ENCODE peak calls at places on chromosome 13, in seven cellular contexts. C is NCI-H1105; R is activated T-cell treated with anti-CD3 and anti-CD28 coated beads, Interleukin-2, amount 50 U/mL, for 72 hours; W is fibroblast of the conjunctiva; Y is iris pigment epithelial cell; F is stimulated activated CD8-positive, alpha-beta memory T cell treated with anti-CD3 and anti-CD28 coated beads, Interleukin-7, amount 100 ng/mL, for 4 hours; L is activated T-helper 2 cell treated with anti-CD3 and anti-CD28 coated beads, Interferon-gamma antibody, Interleukin-2, Interleukin-4, amounts not matched to agents 10 μg/mL and 5 μg/mL and 100 μg/mL, durations not matched to agents 14 hours and 24 hours and 36 hours. U is an unnamed sample.

GRCh38 chr13:50893211-50893852 is 16.3 kb upstream of the RNASEH2B start:
- DNase-seq in C (no peak), R (peak), W (no peak), Y (peak), F (no peak), L (no peak), U (no peak)

GRCh38 chr13:100315522-100315921 is 226.6 kb downstream of the PCCA start:
- DNase-seq in C (no peak), R (no peak), W (no peak), Y (no peak), F (no peak), L (no peak), U (no peak)

GRCh38 chr13:44759222-44759721 is 183.1 kb upstream of the TSC22D1 start:
- DNase-seq in C (peak), R (no peak), W (no peak), Y (no peak), F (no peak), L (no peak), U (peak)

GRCh38 chr13:107421028-107421427 is 794.3 kb downstream of the LIG4 start:
- DNase-seq in C (no peak), R (no peak), W (no peak), Y (peak), F (no peak), L (no peak), U (no peak)

GRCh38 chr13:42681394-42681793 is 100.0 kb upstream of the FAM216B start:
- DNase-seq in C (no peak), R (no peak), W (no peak), Y (no peak), F (no peak), L (no peak), U (no peak)

GRCh38 chr13:75904012-75904411 is 267.9 kb downstream of the LMO7 start:
- DNase-seq in C (no peak), R (no peak), W (no peak), Y (no peak), F (no peak), L (no peak), U (no peak)

GRCh38 chr13:65606622-65607021 is 1623.5 kb downstream of the PCDH9 start:
- DNase-seq in C (no peak), R (no peak), W (peak), Y (peak), F (no peak), L (no peak), U (no peak)

GRCh38 chr13:67341406-67341805 is 111.3 kb upstream of the PCDH9 start:
- DNase-seq in C (no peak), R (no peak), W (no peak), Y (peak), F (no peak), L (no peak), U (no peak)

GRCh38 chr13:33322474-33322827 is 36.9 kb upstream of the STARD13 start:
- DNase-seq in C (no peak), R (no peak), W (peak), Y (peak), F (no peak), L (no peak), U (no peak)

GRCh38 chr13:30142502-30143211 is 164.7 kb downstream of the KATNAL1 start:
- DNase-seq in C (no peak), R (peak), W (peak), Y (peak), F (no peak), L (no peak), U (no peak)

GRCh38 chr13:66951426-66951825 is 278.7 kb downstream of the PCDH9 start:
- DNase-seq in C (no peak), R (no peak), W (no peak), Y (no peak), F (no peak), L (no peak), U (no peak)

GRCh38 chr13:111407381-111408131 is 87.1 kb downstream of the TEX29 start:
- DNase-seq in C (no peak), R (no peak), W (no peak), Y (no peak), F (no peak), L (no peak), U (no peak)

GRCh38 chr13:65783383-65783782 is 1446.8 kb downstream of the PCDH9 start:
- DNase-seq in C (no peak), R (no peak), W (no peak), Y (no peak), F (no peak), L (no peak), U (no peak)

GRCh38 chr13:61797397-61797796 is 381.7 kb upstream of the PCDH20 start:
- DNase-seq in C (no peak), R (no peak), W (no peak), Y (no peak), F (no peak), L (no peak), U (no peak)

GRCh38 chr13:103952183-103952582 is 886.0 kb upstream of the SLC10A2 start:
- DNase-seq in C (no peak), R (no peak), W (no peak), Y (no peak), F (no peak), L (no peak), U (no peak)

GRCh38 chr13:20901668-20902437 is 693 bp downstream of the XPO4 start:
- DNase-seq in C (peak), R (peak), W (no peak), Y (peak), F (no peak), L (peak), U (no peak)

GRCh38 chr13:95185851-95186250 is 115.4 kb downstream of the ABCC4 start:
- DNase-seq in C (no peak), R (peak), W (no peak), Y (no peak), F (peak), L (peak), U (no peak)

GRCh38 chr13:36341718-36342117 is 4.5 kb downstream of the SPART start:
- DNase-seq in C (no peak), R (no peak), W (no peak), Y (peak), F (no peak), L (no peak), U (no peak)

GRCh38 chr13:50080158-50080855 is 65.1 kb downstream of the KCNRG start:
- DNase-seq in C (no peak), R (peak), W (no peak), Y (peak), F (no peak), L (peak), U (peak)

GRCh38 chr13:100497394-100497793 is 91.2 kb downstream of the GGACT start:
- DNase-seq in C (no peak), R (no peak), W (peak), Y (peak), F (no peak), L (no peak), U (no peak)

GRCh38 chr13:91111476-91112190 is 235.9 kb upstream of the MIR17HG start:
- DNase-seq in C (no peak), R (no peak), W (no peak), Y (no peak), F (no peak), L (no peak), U (no peak)

GRCh38 chr13:43389573-43389972 is 366.2 kb downstream of the DNAJC15 start:
- DNase-seq in C (no peak), R (no peak), W (peak), Y (peak), F (no peak), L (no peak), U (no peak)

GRCh38 chr13:113886561-113887112 is 22.8 kb upstream of the GAS6 start:
- DNase-seq in C (no peak), R (no peak), W (no peak), Y (no peak), F (no peak), L (no peak), U (no peak)

GRCh38 chr13:26699197-26699490 is 61.4 kb downstream of the GPR12 start:
- DNase-seq in C (no peak), R (no peak), W (no peak), Y (no peak), F (no peak), L (no peak), U (no peak)

GRCh38 chr13:112859817-112860190 is 109.2 kb upstream of the MCF2L start:
- DNase-seq in C (no peak), R (no peak), W (peak), Y (peak), F (no peak), L (no peak), U (no peak)

GRCh38 chr13:23372264-23372905 is 61.1 kb downstream of the SACS start:
- DNase-seq in C (no peak), R (no peak), W (no peak), Y (peak), F (no peak), L (no peak), U (no peak)

GRCh38 chr13:27654059-27654458 is 32.4 kb downstream of the POLR1D start:
- DNase-seq in C (no peak), R (no peak), W (no peak), Y (no peak), F (no peak), L (no peak), U (no peak)

GRCh38 chr13:25192489-25192888 is 20.4 kb upstream of the AMER2 start:
- DNase-seq in C (no peak), R (no peak), W (no peak), Y (no peak), F (no peak), L (no peak), U (no peak)

GRCh38 chr13:46622918-46623256 is 69.9 kb downstream of the LRCH1 start:
- DNase-seq in C (peak), R (no peak), W (peak), Y (peak), F (no peak), L (no peak), U (peak)

GRCh38 chr13:108437496-108437895 is 168.0 kb downstream of the TNFSF13B start:
- DNase-seq in C (no peak), R (no peak), W (no peak), Y (peak), F (no peak), L (no peak), U (no peak)

GRCh38 chr13:26484196-26484595 is 73.3 kb upstream of the WASF3 start:
- DNase-seq in C (no peak), R (no peak), W (no peak), Y (no peak), F (no peak), L (no peak), U (no peak)

GRCh38 chr13:27053902-27054595 is 117.6 kb downstream of the USP12 start:
- DNase-seq in C (no peak), R (no peak), W (peak), Y (peak), F (no peak), L (no peak), U (no peak)

GRCh38 chr13:102907016-102907756 is 61.4 kb downstream of the ERCC5 start:
- DNase-seq in C (no peak), R (no peak), W (no peak), Y (peak), F (no peak), L (no peak), U (no peak)

GRCh38 chr13:47798906-47799305 is 202.2 kb downstream of the SUCLA2 start:
- DNase-seq in C (no peak), R (no peak), W (no peak), Y (peak), F (no peak), L (no peak), U (no peak)

GRCh38 chr13:71290963-71291937 is 575.8 kb downstream of the DACH1 start:
- DNase-seq in C (no peak), R (peak), W (no peak), Y (peak), F (peak), L (peak), U (peak)

GRCh38 chr13:66794340-66795031 is 435.6 kb downstream of the PCDH9 start:
- DNase-seq in C (peak), R (no peak), W (no peak), Y (no peak), F (no peak), L (no peak), U (no peak)